ENCODE peak calls at places on chromosomes 1 and 21, in six cellular contexts. One of them, this sample, is unnamed.

GRCh38 chr1:5731110-5731423 is 261.2 kb downstream of the NPHP4 start:
- DNase-seq in brain microvascular endothelial cell: no peak
- DNase-seq in IMR-90: no peak
- DNase-seq in breast epithelium: peak; percentile 15
- DNase-seq in stomach: no peak
- DNase-seq in HL-60: no peak
- DNase-seq in this sample: no peak

GRCh38 chr1:53057134-53057533 is 4.9 kb upstream of the PODN start:
- DNase-seq in brain microvascular endothelial cell: no peak
- DNase-seq in IMR-90: no peak
- DNase-seq in breast epithelium: no peak
- DNase-seq in stomach: no peak
- DNase-seq in HL-60: no peak
- DNase-seq in this sample: no peak

GRCh38 chr1:44059956-44060355 is 28.7 kb upstream of the SLC6A9 start:
- DNase-seq in brain microvascular endothelial cell: no peak
- DNase-seq in IMR-90: peak; percentile 40
- DNase-seq in breast epithelium: no peak
- DNase-seq in stomach: no peak
- DNase-seq in HL-60: no peak
- DNase-seq in this sample: no peak

GRCh38 chr1:44609412-44609767 is 64.9 kb downstream of the TMEM53 start:
- DNase-seq in brain microvascular endothelial cell: peak; percentile 28
- DNase-seq in IMR-90: peak; percentile 44
- DNase-seq in breast epithelium: no peak
- DNase-seq in stomach: peak; percentile 69
- DNase-seq in HL-60: peak; percentile 24
- DNase-seq in this sample: peak; percentile 34

GRCh38 chr1:112982853-112983539 is 27.0 kb upstream of the SLC16A1 start:
- DNase-seq in brain microvascular endothelial cell: no peak
- DNase-seq in IMR-90: no peak
- DNase-seq in breast epithelium: no peak
- DNase-seq in stomach: no peak
- DNase-seq in HL-60: no peak
- DNase-seq in this sample: no peak

GRCh38 chr1:68758666-68759209 is 261.9 kb upstream of the DEPDC1 start:
- DNase-seq in brain microvascular endothelial cell: no peak
- DNase-seq in IMR-90: no peak
- DNase-seq in breast epithelium: no peak
- DNase-seq in stomach: no peak
- DNase-seq in HL-60: no peak
- DNase-seq in this sample: no peak

GRCh38 chr1:55155522-55155921 is 59.6 kb downstream of the USP24 start:
- DNase-seq in brain microvascular endothelial cell: no peak
- DNase-seq in IMR-90: no peak
- DNase-seq in breast epithelium: no peak
- DNase-seq in stomach: peak; percentile 34
- DNase-seq in HL-60: peak; percentile 49
- DNase-seq in this sample: peak; percentile 57

GRCh38 chr1:103120981-103121380 is 12.7 kb upstream of the COL11A1 start:
- DNase-seq in brain microvascular endothelial cell: no peak
- DNase-seq in IMR-90: no peak
- DNase-seq in breast epithelium: no peak
- DNase-seq in stomach: no peak
- DNase-seq in HL-60: no peak
- DNase-seq in this sample: no peak

GRCh38 chr1:35264861-35265260 is 3.6 kb upstream of the ZMYM4 start:
- DNase-seq in brain microvascular endothelial cell: peak; percentile 11
- DNase-seq in IMR-90: peak; percentile 35
- DNase-seq in breast epithelium: peak; percentile 53
- DNase-seq in stomach: peak; percentile 42
- DNase-seq in HL-60: peak; percentile 56
- DNase-seq in this sample: no peak

GRCh38 chr1:78676347-78676982 is 26.8 kb downstream of the IFI44 start:
- DNase-seq in brain microvascular endothelial cell: peak; percentile 69
- DNase-seq in IMR-90: peak; percentile 78
- DNase-seq in breast epithelium: no peak
- DNase-seq in stomach: peak; percentile 61
- DNase-seq in HL-60: peak; percentile 24
- DNase-seq in this sample: no peak

GRCh38 chr1:207868769-207869721 is 41.9 kb downstream of the CD34 start:
- DNase-seq in brain microvascular endothelial cell: peak; percentile 50
- DNase-seq in IMR-90: peak; percentile 62
- DNase-seq in breast epithelium: peak; percentile 73
- DNase-seq in stomach: peak; percentile 83
- DNase-seq in HL-60: peak; percentile 48
- DNase-seq in this sample: peak; percentile 71

GRCh38 chr1:168098534-168099313 is 38.0 kb downstream of the GPR161 start:
- DNase-seq in brain microvascular endothelial cell: no peak
- DNase-seq in IMR-90: no peak
- DNase-seq in breast epithelium: peak; percentile 64
- DNase-seq in stomach: no peak
- DNase-seq in HL-60: no peak
- DNase-seq in this sample: no peak

GRCh38 chr1:202561726-202562442 is 148.4 kb downstream of the SYT2 start:
- DNase-seq in brain microvascular endothelial cell: no peak
- DNase-seq in IMR-90: no peak
- DNase-seq in breast epithelium: no peak
- DNase-seq in stomach: no peak
- DNase-seq in HL-60: no peak
- DNase-seq in this sample: no peak

GRCh38 chr1:209912306-209912705 is 25.7 kb upstream of the SYT14 start:
- DNase-seq in brain microvascular endothelial cell: no peak
- DNase-seq in IMR-90: no peak
- DNase-seq in breast epithelium: no peak
- DNase-seq in stomach: no peak
- DNase-seq in HL-60: no peak
- DNase-seq in this sample: no peak

GRCh38 chr1:96416690-96417444 is 304.7 kb upstream of the PTBP2 start:
- DNase-seq in brain microvascular endothelial cell: no peak
- DNase-seq in IMR-90: peak; percentile 28
- DNase-seq in breast epithelium: no peak
- DNase-seq in stomach: no peak
- DNase-seq in HL-60: no peak
- DNase-seq in this sample: no peak

GRCh38 chr1:26034504-26035202 is 11.3 kb downstream of the SLC30A2 start:
- DNase-seq in brain microvascular endothelial cell: no peak
- DNase-seq in IMR-90: no peak
- DNase-seq in breast epithelium: no peak
- DNase-seq in stomach: no peak
- DNase-seq in HL-60: no peak
- DNase-seq in this sample: no peak
- H3K27ac ChIP-seq in brain microvascular endothelial cell: no peak overlapping the region
- H3K27ac ChIP-seq in IMR-90: no peak overlapping the region
- H3K27ac ChIP-seq in breast epithelium: peak overlapping the region; percentile 88
- H3K27ac ChIP-seq in stomach: peak overlapping the region; percentile 78
- H3K27ac ChIP-seq in HL-60: no peak overlapping the region
- H3K27ac ChIP-seq in this sample: no peak overlapping the region

GRCh38 chr1:24920155-24920925 is 9.7 kb downstream of the RUNX3 start:
- DNase-seq in brain microvascular endothelial cell: peak; percentile 73
- DNase-seq in IMR-90: peak; percentile 74
- DNase-seq in breast epithelium: no peak
- DNase-seq in stomach: no peak
- DNase-seq in HL-60: no peak
- DNase-seq in this sample: no peak
- H3K4me3 ChIP-seq in brain microvascular endothelial cell: no peak overlapping the region
- H3K4me3 ChIP-seq in IMR-90: peak overlapping the region; percentile 6
- H3K4me3 ChIP-seq in breast epithelium: no peak overlapping the region
- H3K4me3 ChIP-seq in stomach: no peak overlapping the region
- H3K4me3 ChIP-seq in HL-60: no peak overlapping the region
- H3K4me3 ChIP-seq in this sample: no peak overlapping the region

GRCh38 chr21:33070921-33071877 is 1.3 kb downstream of the OLIG1 start:
- DNase-seq in brain microvascular endothelial cell: no peak
- DNase-seq in IMR-90: no peak
- DNase-seq in breast epithelium: no peak
- DNase-seq in stomach: no peak
- DNase-seq in HL-60: peak; percentile 47
- DNase-seq in this sample: no peak

GRCh38 chr21:33067457-33067856 is 2.5 kb upstream of the OLIG1 start:
- DNase-seq in brain microvascular endothelial cell: no peak
- DNase-seq in IMR-90: no peak
- DNase-seq in breast epithelium: no peak
- DNase-seq in stomach: no peak
- DNase-seq in HL-60: peak; percentile 89
- DNase-seq in this sample: no peak

GRCh38 chr21:33069243-33069642 is 698 bp upstream of the OLIG1 start:
- DNase-seq in brain microvascular endothelial cell: no peak
- DNase-seq in IMR-90: no peak
- DNase-seq in breast epithelium: no peak
- DNase-seq in stomach: no peak
- DNase-seq in HL-60: no peak
- DNase-seq in this sample: no peak

GRCh38 chr21:33069994-33070811 is at the start of gene OLIG1:
- DNase-seq in brain microvascular endothelial cell: no peak
- DNase-seq in IMR-90: peak; percentile 10
- DNase-seq in breast epithelium: no peak
- DNase-seq in stomach: peak; percentile 35
- DNase-seq in HL-60: peak; percentile 88
- DNase-seq in this sample: peak; percentile 91

DNA sequence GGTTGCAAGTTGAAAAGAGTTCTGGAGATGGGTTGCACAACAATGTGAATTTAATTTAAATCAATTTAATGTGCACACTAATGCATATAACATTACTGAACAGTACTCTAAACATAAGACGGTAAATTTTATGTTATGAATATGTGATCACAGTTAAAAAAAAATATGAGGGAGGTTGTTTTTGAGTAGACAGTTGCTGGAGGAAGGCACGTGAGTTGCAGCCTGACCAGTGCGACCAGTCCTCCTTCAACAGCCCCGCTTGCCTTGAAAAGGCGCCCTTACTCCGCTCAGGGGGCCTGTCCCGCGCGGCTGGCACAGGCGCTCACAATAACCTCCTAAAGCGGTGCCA is 322 bp upstream of the OLIG1 start:
- DNase-seq in brain microvascular endothelial cell: no peak
- DNase-seq in IMR-90: no peak
- DNase-seq in breast epithelium: no peak
- DNase-seq in stomach: no peak
- DNase-seq in HL-60: no peak
- DNase-seq in this sample: no peak
- H3K27me3 ChIP-seq in brain microvascular endothelial cell: peaks cover 93% of the 10 kb centered on the region
- H3K27me3 ChIP-seq in IMR-90: peaks cover 88% of the 10 kb centered on the region
- H3K27me3 ChIP-seq in breast epithelium: peaks cover 12% of the 10 kb centered on the region
- H3K27me3 ChIP-seq in stomach: peaks cover 68% of the 10 kb centered on the region
- H3K27me3 ChIP-seq in HL-60: no peaks in the 10 kb centered on the region
- H3K27me3 ChIP-seq in this sample: peaks cover 12% of the 10 kb centered on the region

DNA sequence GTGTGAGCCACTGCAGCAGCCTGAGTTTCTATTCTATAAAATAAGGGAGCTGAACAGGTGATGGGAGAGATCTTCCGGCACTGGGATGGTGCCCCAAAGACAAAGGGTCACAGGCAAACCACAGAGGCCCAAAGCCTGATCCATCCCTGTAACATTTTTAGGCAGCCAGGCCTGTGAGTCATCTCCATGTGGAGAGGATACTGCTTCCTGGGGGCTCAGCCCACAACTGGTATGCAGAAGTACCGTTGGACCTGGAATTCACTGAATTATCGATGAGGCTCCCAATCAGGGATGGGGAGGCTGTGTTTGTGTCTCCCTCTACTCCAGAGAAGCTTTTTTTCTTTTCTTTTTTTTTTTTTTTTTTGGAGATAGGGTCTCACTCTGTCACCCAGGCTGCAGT is 48.8 kb upstream of the WASF2 start:
- DNase-seq in brain microvascular endothelial cell: peak; percentile 59
- DNase-seq in IMR-90: peak; percentile 78
- DNase-seq in breast epithelium: no peak
- DNase-seq in stomach: no peak
- DNase-seq in HL-60: no peak
- DNase-seq in this sample: no peak
- H3K27ac ChIP-seq in brain microvascular endothelial cell: peak overlapping the region; percentile 22
- H3K27ac ChIP-seq in IMR-90: peak overlapping the region; percentile 37
- H3K27ac ChIP-seq in breast epithelium: peak overlapping the region; percentile 94
- H3K27ac ChIP-seq in stomach: peak overlapping the region; percentile 15
- H3K27ac ChIP-seq in HL-60: no peak overlapping the region
- H3K27ac ChIP-seq in this sample: no peak overlapping the region

DNA sequence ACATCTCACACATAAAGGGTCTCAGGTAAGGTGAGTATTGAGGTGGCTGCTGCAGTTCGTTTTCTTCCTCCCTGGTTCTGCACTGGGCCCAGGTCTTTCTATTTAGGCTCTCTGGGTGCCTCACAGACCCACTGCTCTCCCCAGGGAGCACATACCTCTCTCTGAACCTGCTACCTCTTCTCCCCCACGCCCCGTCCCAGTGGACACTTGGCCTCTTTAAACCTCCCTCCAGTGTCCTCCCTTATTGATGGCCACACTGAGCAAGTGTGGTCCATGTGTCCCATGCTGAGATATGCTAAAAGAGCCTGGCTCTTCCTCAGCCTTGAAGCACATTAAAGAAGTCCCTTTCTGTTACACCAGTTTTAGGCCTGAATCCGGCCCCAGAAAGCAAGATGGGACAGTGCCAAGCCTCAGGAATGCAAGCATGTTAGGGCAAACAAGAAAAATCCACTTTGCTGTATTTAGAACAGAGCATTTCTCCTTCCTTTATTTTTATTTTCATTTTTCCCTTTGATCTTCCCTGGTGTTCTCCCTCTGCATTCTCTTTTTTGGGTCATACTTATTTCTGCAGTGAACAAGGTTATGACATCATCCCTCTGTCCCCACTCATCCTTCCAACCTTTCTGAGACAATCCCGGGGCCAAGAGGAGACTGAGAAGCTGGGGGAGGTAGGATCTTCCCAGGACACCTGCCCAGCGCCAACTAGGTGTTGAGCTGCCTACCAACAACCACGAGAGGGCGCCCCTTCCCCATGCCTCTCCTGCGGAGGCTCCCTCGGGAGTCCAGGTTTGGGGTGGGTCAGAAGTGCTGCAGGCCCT is 5.0 kb upstream of the CHI3L2 start:
- DNase-seq in brain microvascular endothelial cell: peak; percentile 16
- DNase-seq in IMR-90: peak; percentile 50
- DNase-seq in breast epithelium: peak; percentile 78
- DNase-seq in stomach: peak; percentile 86
- DNase-seq in HL-60: peak; percentile 76
- DNase-seq in this sample: peak; percentile 79
- H3K4me3 ChIP-seq in brain microvascular endothelial cell: no peak overlapping the region
- H3K4me3 ChIP-seq in IMR-90: no peak overlapping the region
- H3K4me3 ChIP-seq in breast epithelium: no peak overlapping the region
- H3K4me3 ChIP-seq in stomach: no peak overlapping the region
- H3K4me3 ChIP-seq in HL-60: no peak overlapping the region
- H3K4me3 ChIP-seq in this sample: no peak overlapping the region